ENCODE peak calls at places on chromosomes 3 and 15, in eight cellular contexts. G, N, B, Y, I, S, W and Q are unnamed samples.

GRCh38 chr3:191328383-191328962 is 721 bp upstream of the CCDC50 start:
- DNase-seq in N (no peak), G (no peak), B (no peak), Y (no peak), W (no peak), I (no peak), S (no peak), Q (no peak)

GRCh38 chr3:184343200-184343876 is 5.9 kb downstream of the FAM131A start:
- DNase-seq in I (no peak), W (no peak), B (no peak), G (no peak), S (no peak), N (no peak), Y (no peak), Q (no peak)

GRCh38 chr3:184737641-184738518 is 26.0 kb upstream of the MAGEF1 start:
- DNase-seq in N (no peak), S (no peak), W (no peak), Y (no peak), B (no peak), G (peak; percentile 3), I (no peak), Q (peak; percentile 77)

GRCh38 chr3:98326494-98326893 is 27.2 kb upstream of the OR5K4 start:
- DNase-seq in S (no peak), N (no peak), Y (no peak), G (no peak), B (no peak), W (no peak), I (no peak), Q (no peak)

GRCh38 chr15:41544650-41545015 is 576 bp upstream of the RPAP1 start:
- DNase-seq in Y (no peak), G (peak; percentile 35), I (no peak), N (no peak), S (no peak), W (peak; percentile 31), B (no peak), Q (no peak)

GRCh38 chr15:79185199-79185598 is 94.6 kb upstream of the RASGRF1 start:
- DNase-seq in G (no peak), W (no peak), Y (no peak), I (peak; percentile 78), B (no peak), S (peak; percentile 39), N (no peak), Q (no peak)

GRCh38 chr3:193572426-193572908 is 17.8 kb upstream of the ATP13A4 start:
- DNase-seq in B (no peak), S (peak; percentile 73), I (peak; percentile 65), N (no peak), W (peak; percentile 58), Y (peak; percentile 15), G (peak; percentile 32), Q (peak; percentile 74)

GRCh38 chr3:126530171-126531050 is 6.5 kb downstream of the CHST13 start:
- DNase-seq in S (no peak), W (peak; percentile 33), G (no peak), B (peak; percentile 77), N (no peak), Y (no peak), I (no peak), Q (no peak)

GRCh38 chr15:28094732-28095521 is 4.2 kb downstream of the OCA2 start:
- DNase-seq in I (peak; percentile 44), G (no peak), S (no peak), W (peak; percentile 92), B (peak; percentile 94), N (peak; percentile 95), Y (no peak), Q (no peak)

GRCh38 chr15:42203891-42204290 is 4.2 kb downstream of the VPS39 start:
- DNase-seq in S (no peak), B (no peak), W (no peak), N (no peak), G (no peak), Y (no peak), I (no peak), Q (peak; percentile 31)

GRCh38 chr3:188491276-188491687 is 337.3 kb downstream of the LPP start:
- DNase-seq in W (no peak), I (no peak), B (no peak), S (no peak), N (no peak), Y (no peak), G (no peak), Q (peak; percentile 16)

GRCh38 chr3:123789760-123790159 is 94.4 kb downstream of the MYLK start:
- DNase-seq in G (no peak), B (no peak), I (no peak), N (no peak), S (no peak), Y (no peak), W (no peak), Q (peak; percentile 66)

GRCh38 chr3:31978553-31978952 is 2.5 kb downstream of the OSBPL10 start:
- DNase-seq in B (no peak), I (no peak), Y (no peak), S (peak; percentile 42), G (no peak), N (no peak), W (no peak), Q (no peak)

GRCh38 chr3:177110308-177111254 is 86.7 kb downstream of the TBL1XR1 start:
- DNase-seq in W (no peak), G (no peak), S (no peak), B (no peak), N (no peak), Y (no peak), I (no peak), Q (no peak)

GRCh38 chr3:57746156-57747125 is 9.7 kb upstream of the SLMAP start:
- DNase-seq in N (peak; percentile 63), I (no peak), S (no peak), B (no peak), W (no peak), Y (no peak), G (no peak), Q (no peak)

GRCh38 chr3:190696777-190697501 is 165.6 kb downstream of the GMNC start:
- DNase-seq in Y (no peak), N (no peak), G (no peak), I (no peak), B (no peak), S (peak; percentile 40), W (no peak), Q (peak; percentile 71)

GRCh38 chr3:100525753-100526612 is 33.6 kb downstream of the TMEM45A start:
- DNase-seq in G (peak; percentile 55), N (no peak), Y (no peak), S (peak; percentile 7), I (no peak), B (no peak), W (no peak), Q (peak; percentile 94)

GRCh38 chr3:196842567-196843434 is 24.9 kb upstream of the SENP5 start:
- DNase-seq in Y (no peak), G (no peak), B (no peak), N (no peak), S (no peak), I (no peak), W (no peak), Q (no peak)

GRCh38 chr3:10447527-10448260 is 57.7 kb downstream of the ATP2B2 start:
- DNase-seq in I (no peak), W (no peak), Y (no peak), N (no peak), B (no peak), G (no peak), S (no peak), Q (no peak)

GRCh38 chr15:72117698-72118399 is at the start of gene MYO9A:
- DNase-seq in I (peak; percentile 99), W (peak; percentile 99), B (peak; percentile 100), N (peak; percentile 100), S (peak; percentile 99), G (peak; percentile 98), Y (peak; percentile 99), Q (peak; percentile 98)
- TF ChIP-seq CTCF in I (no peak), W (peak; percentile 18), B (no peak), N (peak; percentile 45), S (no peak), G (peak; percentile 30), Y (no peak), Q (no peak)

GRCh38 chr3:149975919-149976318 is 5.2 kb upstream of the PFN2 start:
- DNase-seq in Y (no peak), W (no peak), G (no peak), S (no peak), I (peak; percentile 22), B (no peak), N (no peak), Q (no peak)
- TF ChIP-seq CTCF in Y (no peak), W (no peak), G (no peak), S (no peak), I (no peak), B (no peak), N (no peak), Q (no peak)

GRCh38 chr15:31302778-31303433 is 23.7 kb upstream of the KLF13 start:
- DNase-seq in N (no peak), Y (no peak), G (no peak), I (no peak), W (no peak), S (no peak), B (no peak), Q (no peak)
- TF ChIP-seq CTCF in N (no peak), Y (no peak), G (no peak), I (no peak), W (no peak), S (no peak), B (no peak), Q (peak; percentile 17)

GRCh38 chr15:51475736-51476135 is 134.3 kb downstream of the GLDN start:
- DNase-seq in S (no peak), I (no peak), W (no peak), N (no peak), G (no peak), Y (no peak), B (no peak), Q (no peak)
- TF ChIP-seq CTCF in S (no peak), I (no peak), W (no peak), N (no peak), G (no peak), Y (no peak), B (no peak), Q (no peak)

DNA sequence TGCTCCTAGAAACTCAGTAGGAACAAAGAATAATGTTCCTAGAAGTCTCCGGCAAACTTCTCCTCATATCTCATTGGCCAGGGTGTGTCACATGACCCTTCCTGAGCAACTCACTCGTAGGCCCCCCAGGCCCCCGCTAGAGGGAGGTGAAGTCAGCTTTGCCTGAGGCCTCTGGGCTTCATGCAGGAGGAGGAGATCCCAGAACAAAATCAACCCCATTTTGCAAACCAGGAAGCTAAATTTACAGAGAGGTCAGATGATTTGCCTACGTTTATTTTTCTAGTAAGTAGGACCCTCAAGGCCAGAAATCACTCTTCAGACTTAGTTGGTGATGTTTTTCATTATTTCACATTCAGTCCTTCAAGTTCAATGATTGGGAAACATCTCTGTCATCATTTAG is 99.1 kb downstream of the SSR3 start:
- DNase-seq in I (peak; percentile 69), W (no peak), G (no peak), N (no peak), S (peak; percentile 5), Y (no peak), B (no peak), Q (peak; percentile 25)
- TF ChIP-seq CTCF in I (no peak), W (no peak), G (no peak), N (no peak), S (no peak), Y (no peak), B (no peak), Q (no peak)